ENCODE peak calls at places on chromosomes 6 and 20, in four cellular contexts. R, N, O and L are unnamed samples. For H3K4me1 and H3K27me3, the result is how much of the 10 kb centered on the place peaks cover.

GRCh38 chr6:84653027-84653551 is 111.3 kb downstream of the TBX18 start:
- DNase-seq in O (no peak), R (no peak), N (no peak), L (no peak)

GRCh38 chr6:71446084-71446869 is 157.7 kb downstream of the OGFRL1 start:
- DNase-seq in N (no peak), R (no peak), O (peak), L (no peak)

GRCh38 chr6:149815788-149816187 is 48.4 kb downstream of the LRP11 start:
- DNase-seq in O (no peak), N (no peak), R (no peak), L (no peak)

GRCh38 chr6:51902261-51902764 is 185.1 kb downstream of the PKHD1 start:
- DNase-seq in O (no peak), N (no peak), R (no peak), L (no peak)

GRCh38 chr6:153553627-153554026 is 422.5 kb upstream of the RGS17 start:
- DNase-seq in N (peak), R (no peak), O (peak), L (peak)

GRCh38 chr6:124958149-124958548 is 4.1 kb upstream of the RNF217 start:
- DNase-seq in O (no peak), N (no peak), R (no peak), L (no peak)

GRCh38 chr20:11755071-11755881 is 162.4 kb upstream of the BTBD3 start:
- DNase-seq in N (no peak), R (no peak), O (peak), L (peak)

GRCh38 chr20:59988141-59988540 is 29.9 kb downstream of the CDH26 start:
- DNase-seq in N (peak), R (peak), O (no peak), L (no peak)

GRCh38 chr6:40286027-40286426 is 301.1 kb downstream of the LRFN2 start:
- DNase-seq in N (no peak), R (no peak), O (no peak), L (no peak)

GRCh38 chr6:126716012-126716411 is 376.1 kb downstream of the CENPW start:
- DNase-seq in R (peak), O (no peak), N (no peak), L (no peak)

GRCh38 chr20:15528386-15529111 is 1044.7 kb downstream of the KIF16B start:
- DNase-seq in R (no peak), N (peak), O (peak), L (no peak)

GRCh38 chr6:107812370-107812769 is 11.7 kb downstream of the SCML4 start:
- DNase-seq in R (no peak), O (no peak), N (no peak), L (no peak)

GRCh38 chr6:42226251-42227143 is 8.8 kb upstream of the MRPS10 start:
- DNase-seq in R (peak), O (peak), N (peak), L (no peak)
- H3K4me1 ChIP-seq in R (under half), O (under half), N (under half), L (under half)

DNA sequence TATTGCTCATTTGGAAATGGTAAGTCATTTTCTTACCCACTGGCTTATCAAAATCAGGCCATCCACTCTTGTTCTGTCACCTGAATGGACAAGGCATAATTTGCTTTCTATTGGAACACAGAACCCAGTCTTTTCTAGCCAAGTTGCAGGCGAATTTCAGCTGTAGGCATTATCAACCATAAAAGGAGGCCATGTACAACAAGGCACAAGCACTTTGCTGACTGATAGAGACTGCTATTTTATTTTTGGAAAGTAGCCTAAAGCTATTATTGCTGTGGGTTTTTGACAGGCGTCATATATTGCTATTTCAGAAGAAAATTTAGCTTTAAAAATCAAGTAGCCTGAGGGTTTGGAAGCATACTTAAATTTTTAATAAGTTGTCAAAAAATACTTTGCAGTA is 344.2 kb downstream of the HDGFL1 start:
- DNase-seq in R (no peak), O (no peak), N (no peak), L (no peak)
- H3K27me3 ChIP-seq in R (under half), O (under half), N (under half), L (under half)

GRCh38 chr6:150866147-150867073 is 908 bp downstream of the MTHFD1L start:
- DNase-seq in R (peak), O (peak), N (peak), L (peak)
- H4K91ac ChIP-seq in R (peak), O (peak), N (peak), L (no peak)

DNA sequence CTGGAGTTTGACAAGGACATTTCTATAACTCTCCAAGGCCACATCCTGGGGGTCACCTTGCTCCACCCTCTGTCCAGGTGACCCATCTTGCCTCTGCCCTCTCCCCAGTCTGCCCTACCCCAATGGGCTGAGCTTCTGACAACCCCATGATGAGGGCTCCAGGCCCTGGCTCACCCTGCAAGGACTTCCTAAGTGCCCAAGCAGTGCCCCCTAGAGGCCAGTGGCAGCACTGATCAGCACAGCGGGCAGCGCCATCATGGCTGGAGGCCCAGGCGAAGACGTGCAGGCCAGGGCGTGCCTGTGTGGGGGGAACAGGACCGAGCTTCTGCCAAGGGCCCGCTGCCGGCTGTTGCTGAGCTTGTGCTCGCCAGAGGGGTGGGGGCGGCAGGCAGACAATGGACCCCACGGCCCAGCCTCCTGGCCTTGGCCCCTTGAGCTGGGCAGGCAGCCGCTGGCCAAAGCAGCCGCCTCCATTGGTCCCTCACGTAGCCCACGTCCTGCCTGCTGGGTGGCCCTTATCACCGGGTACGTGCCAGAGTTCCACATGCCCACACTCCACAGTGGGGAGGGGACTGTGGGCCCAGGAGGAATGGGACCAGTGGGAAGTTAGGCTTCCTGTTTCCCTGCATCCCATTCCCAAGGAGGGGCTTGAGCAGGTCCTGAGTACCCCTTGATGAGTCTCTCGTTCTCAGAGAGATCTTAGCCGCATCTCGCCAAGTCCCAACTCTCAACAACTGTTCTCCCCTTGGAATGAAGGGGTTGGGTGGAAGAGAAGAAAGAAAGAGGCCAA is 64.3 kb downstream of the MRPL14 start:
- DNase-seq in N (peak), O (no peak), R (no peak), L (no peak)
- H3K4me1 ChIP-seq in N (under half), O (under half), R (half or more), L (under half)

DNA sequence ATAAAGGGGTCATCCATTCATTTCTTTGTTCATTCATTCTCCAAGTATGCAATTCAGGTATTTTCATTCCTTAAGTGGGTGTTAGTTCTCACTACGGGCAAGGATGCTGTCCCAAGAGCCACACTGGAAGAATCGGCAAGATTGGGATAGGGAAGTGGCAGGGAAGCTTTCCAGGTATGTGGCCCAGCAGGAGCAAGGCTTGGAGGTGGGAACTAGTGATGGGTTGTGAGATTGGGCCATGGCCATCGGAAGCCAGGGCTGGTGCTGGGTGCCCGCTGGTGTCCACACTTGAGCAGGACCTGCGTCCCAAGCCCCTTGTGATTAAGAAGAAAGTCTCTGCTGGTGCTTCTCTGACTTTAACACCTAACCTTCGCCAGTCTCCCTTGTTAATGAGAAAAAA is 15.1 kb downstream of the VSTM2L start:
- DNase-seq in R (no peak), N (no peak), O (no peak), L (no peak)
- H3K27me3 ChIP-seq in R (half or more), N (under half), O (half or more), L (under half)

GRCh38 chr6:35731736-35732532 is 4.9 kb upstream of the ARMC12 start:
- DNase-seq in R (peak), O (peak), N (peak), L (peak)
- H4K91ac ChIP-seq in R (peak), O (peak), N (peak), L (peak)

GRCh38 chr6:4912559-4912958 is 91.3 kb downstream of the RPP40 start:
- DNase-seq in N (no peak), R (no peak), O (no peak), L (no peak)
- H3K4me1 ChIP-seq in N (under half), R (under half), O (under half), L (under half)

GRCh38 chr20:46849269-46849668 is 45.4 kb upstream of the EYA2 start:
- DNase-seq in N (peak), R (no peak), O (no peak), L (no peak)

GRCh38 chr20:46850416-46850815 is 44.2 kb upstream of the EYA2 start:
- DNase-seq in O (no peak), N (no peak), R (no peak), L (no peak)

GRCh38 chr20:46850896-46851295 is 43.7 kb upstream of the EYA2 start:
- DNase-seq in O (no peak), R (no peak), N (no peak), L (no peak)

GRCh38 chr20:46851746-46852145 is 42.9 kb upstream of the EYA2 start:
- DNase-seq in O (no peak), R (no peak), N (no peak), L (no peak)

DNA sequence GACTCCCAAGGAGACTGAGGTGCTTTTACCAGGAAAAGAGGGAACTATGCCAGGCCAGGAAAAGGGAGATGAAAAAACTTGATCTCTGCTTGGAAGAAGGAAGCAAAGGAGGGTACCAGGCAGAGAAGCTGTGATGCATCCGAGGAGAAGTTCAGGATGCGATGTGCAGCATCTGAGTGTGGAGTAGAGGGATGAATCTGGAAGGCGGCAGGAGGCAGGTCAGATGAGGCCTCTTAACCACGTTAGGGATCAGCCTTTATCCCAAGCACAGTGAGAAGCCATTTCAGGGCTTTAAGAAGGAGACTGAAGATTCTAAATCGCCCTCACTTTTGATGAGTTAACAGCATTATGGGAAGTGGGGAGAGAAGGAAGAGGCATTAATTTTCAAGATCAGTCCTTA is 44.9 kb upstream of the EYA2 start:
- DNase-seq in N (no peak), O (no peak), R (no peak), L (no peak)
- H3K27me3 ChIP-seq in N (under half), O (under half), R (under half), L (under half)

GRCh38 chr20:44644384-44645131 is 6.9 kb downstream of the ADA start:
- DNase-seq in R (no peak), N (peak), O (peak), L (no peak)
- H4K91ac ChIP-seq in R (peak), N (peak), O (peak), L (peak)